ENCODE peak calls at places on chromosomes 7 and 10, in six cellular contexts. F is SK-MEL-5; X is naive thymus-derived CD8-positive, alpha-beta T cell; Y is naive thymus-derived CD4-positive, alpha-beta T cell; O is nephron progenitor cell; W is LoVo. P is an unnamed sample.

GRCh38 chr7:128318696-128319095 is 25.0 kb downstream of the RBM28 start:
- DNase-seq in F (no peak), O (no peak), Y (no peak), W (no peak), X (no peak), P (no peak)

GRCh38 chr10:101784558-101784957 is 1.3 kb upstream of the NPM3 start:
- DNase-seq in F (no peak), W (no peak), O (no peak), Y (no peak), X (no peak), P (no peak)

GRCh38 chr7:29793507-29793906 is 12.8 kb upstream of the WIPF3 start:
- DNase-seq in F (no peak), W (no peak), Y (no peak), O (no peak), X (no peak), P (no peak)

GRCh38 chr7:6284055-6284400 is 11.6 kb upstream of the CYTH3 start:
- DNase-seq in O (no peak), Y (no peak), F (no peak), X (no peak), W (no peak), P (no peak)

GRCh38 chr7:125279956-125280355 is 350.3 kb upstream of the POT1 start:
- DNase-seq in W (no peak), X (no peak), O (no peak), Y (no peak), F (no peak), P (no peak)

GRCh38 chr7:92969061-92969460 is 132.7 kb upstream of the CDK6 start:
- DNase-seq in F (no peak), W (no peak), Y (no peak), O (no peak), X (no peak), P (no peak)

GRCh38 chr7:137992738-137993394 is 9.0 kb downstream of the CREB3L2 start:
- DNase-seq in W (no peak), O (no peak), Y (no peak), F (no peak), X (no peak), P (no peak)

GRCh38 chr10:94407668-94408067 is 5.3 kb downstream of the TBC1D12 start:
- DNase-seq in X (no peak), W (no peak), Y (no peak), O (no peak), F (no peak), P (no peak)

GRCh38 chr10:62175256-62175655 is 93.4 kb downstream of the RTKN2 start:
- DNase-seq in X (no peak), Y (no peak), O (no peak), W (no peak), F (no peak), P (no peak)

GRCh38 chr10:114306116-114306973 is 67.3 kb downstream of the VWA2 start:
- DNase-seq in Y (no peak), X (no peak), F (no peak), W (peak), O (no peak), P (no peak)

GRCh38 chr7:47908726-47909125 is 39.5 kb downstream of the PKD1L1 start:
- DNase-seq in O (no peak), X (no peak), Y (no peak), F (no peak), W (no peak), P (no peak)

GRCh38 chr7:123680580-123680979 is 24.9 kb downstream of the LMOD2 start:
- DNase-seq in W (no peak), Y (no peak), O (no peak), F (no peak), X (no peak), P (no peak)

GRCh38 chr10:124116771-124117510 is 23.5 kb upstream of the CHST15 start:
- DNase-seq in Y (no peak), W (no peak), X (no peak), O (no peak), F (no peak), P (no peak)

GRCh38 chr7:100034871-100035510 is 14.6 kb upstream of the ZSCAN21 start:
- DNase-seq in X (no peak), W (no peak), Y (no peak), O (no peak), F (peak), P (no peak)

GRCh38 chr7:26620352-26620751 is 244.0 kb downstream of the SKAP2 start:
- DNase-seq in X (no peak), F (peak), W (no peak), O (peak), Y (no peak), P (no peak)

GRCh38 chr7:99021941-99022560 is 121.9 kb downstream of the SMURF1 start:
- DNase-seq in X (no peak), W (no peak), Y (no peak), O (no peak), F (peak), P (no peak)

GRCh38 chr10:930415-931325 is 835 bp downstream of the LARP4B start:
- DNase-seq in W (peak), F (peak), Y (no peak), O (peak), X (peak), P (peak)

GRCh38 chr7:115009736-115010435 is 88.0 kb downstream of the MDFIC start:
- DNase-seq in W (no peak), F (no peak), Y (no peak), O (no peak), X (no peak), P (no peak)

GRCh38 chr7:152583006-152583405 is 92.9 kb downstream of the XRCC2 start:
- DNase-seq in X (no peak), W (no peak), O (no peak), Y (no peak), F (no peak), P (no peak)

GRCh38 chr7:423312-424260 is 96.1 kb downstream of the PDGFA start:
- DNase-seq in W (no peak), X (no peak), F (peak), O (no peak), Y (no peak), P (no peak)

P was measured in B cell.